ENCODE peak calls at places on chromosome 9, in six cellular contexts. S is neuronal stem cell, E is H1, N is mesenchymal stem cell, G is IMR-90, C is trophoblast cell. Z is an unnamed sample.

GRCh38 chr9:89740722-89741121 is 135.9 kb downstream of the GADD45G start:
- DNase-seq in C (no peak), E (no peak), G (no peak), N (no peak), S (no peak), Z (no peak)

GRCh38 chr9:130433168-130433946 is 11.4 kb upstream of the ASS1 start:
- DNase-seq in S (peak; percentile 64), C (peak; percentile 59), G (peak; percentile 39), N (peak; percentile 67), E (no peak), Z (peak; percentile 79)

GRCh38 chr9:94772654-94773303 is 46.3 kb downstream of the AOPEP start:
- DNase-seq in N (peak; percentile 64), C (no peak), E (no peak), G (peak; percentile 86), S (no peak), Z (no peak)

GRCh38 chr9:114929166-114929565 is 1.2 kb downstream of the TNFSF8 start:
- DNase-seq in N (no peak), S (no peak), G (no peak), E (no peak), C (no peak), Z (no peak)

GRCh38 chr9:69758001-69758730 is 1.6 kb downstream of the PTAR1 start:
- DNase-seq in N (peak; percentile 33), G (peak; percentile 46), C (no peak), E (no peak), S (no peak), Z (no peak)

GRCh38 chr9:97556721-97557605 is 55.5 kb downstream of the TMOD1 start:
- DNase-seq in S (no peak), N (no peak), E (no peak), C (no peak), G (no peak), Z (no peak)

GRCh38 chr9:91177081-91177480 is 184.6 kb downstream of the AUH start:
- DNase-seq in G (no peak), C (no peak), N (no peak), S (no peak), E (no peak), Z (no peak)

GRCh38 chr9:16207161-16207560 is 654.3 kb downstream of the CCDC171 start:
- DNase-seq in S (no peak), N (peak; percentile 18), E (no peak), G (peak; percentile 74), C (no peak), Z (no peak)

GRCh38 chr9:5375091-5375490 is 35.4 kb upstream of the RLN1 start:
- DNase-seq in C (no peak), N (no peak), E (no peak), S (no peak), G (no peak), Z (no peak)

GRCh38 chr9:37430841-37431597 is 8.5 kb downstream of the GRHPR start:
- DNase-seq in C (no peak), E (no peak), S (no peak), G (no peak), N (no peak), Z (peak; percentile 57)

GRCh38 chr9:33309903-33310302 is 19.6 kb downstream of the NFX1 start:
- DNase-seq in C (no peak), S (no peak), N (no peak), E (no peak), G (peak; percentile 45), Z (no peak)
- H3K14ac ChIP-seq in C (no peak overlapping the region), S (no peak overlapping the region), N (no peak overlapping the region), E (no peak overlapping the region), G (no peak overlapping the region), Z (no peak overlapping the region)

GRCh38 chr9:86277072-86277471 is 5.3 kb downstream of the ISCA1 start:
- DNase-seq in E (no peak), G (no peak), C (no peak), S (no peak), N (no peak), Z (no peak)

GRCh38 chr9:86280580-86280979 is 1.8 kb downstream of the ISCA1 start:
- DNase-seq in C (no peak), N (no peak), E (no peak), G (no peak), S (no peak), Z (no peak)

GRCh38 chr9:86282077-86282978 is at the start of gene ISCA1:
- DNase-seq in S (peak; percentile 95), G (peak; percentile 87), E (peak; percentile 85), N (peak; percentile 95), C (peak; percentile 95), Z (peak; percentile 97)

GRCh38 chr9:86281577-86282076 is 711 bp downstream of the ISCA1 start:
- DNase-seq in C (no peak), G (no peak), N (no peak), E (no peak), S (peak; percentile 60), Z (peak; percentile 72)

DNA sequence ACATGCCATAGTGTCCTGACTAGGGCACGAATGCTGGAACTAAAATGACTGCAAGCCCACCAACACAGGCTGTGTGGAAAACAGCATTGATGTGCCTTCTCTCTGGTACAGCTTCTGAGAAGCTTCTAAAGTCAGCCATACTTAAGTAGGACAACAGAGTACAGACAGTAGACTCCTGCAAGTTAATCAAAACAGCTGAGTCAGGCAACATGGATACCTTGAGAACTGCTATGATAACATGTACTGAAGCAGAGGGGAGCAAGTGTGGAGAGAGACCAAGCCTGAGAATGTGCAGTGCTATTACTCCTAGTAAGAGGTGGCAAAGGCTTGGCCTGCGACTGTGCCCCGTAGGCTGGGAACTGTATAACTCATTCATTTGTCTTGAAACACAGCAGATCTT is 2.5 kb downstream of the ISCA1 start:
- DNase-seq in S (no peak), N (no peak), G (no peak), E (no peak), C (no peak), Z (no peak)
- H3K14ac ChIP-seq in S (no peak overlapping the region), N (no peak overlapping the region), G (no peak overlapping the region), E (no peak overlapping the region), C (no peak overlapping the region), Z (no peak overlapping the region)

GRCh38 chr9:17863213-17863883 is 284.5 kb downstream of the SH3GL2 start:
- DNase-seq in G (no peak), S (no peak), C (no peak), N (no peak), E (no peak), Z (no peak)
- H3K14ac ChIP-seq in G (no peak overlapping the region), S (no peak overlapping the region), C (no peak overlapping the region), N (no peak overlapping the region), E (no peak overlapping the region), Z (no peak overlapping the region)

DNA sequence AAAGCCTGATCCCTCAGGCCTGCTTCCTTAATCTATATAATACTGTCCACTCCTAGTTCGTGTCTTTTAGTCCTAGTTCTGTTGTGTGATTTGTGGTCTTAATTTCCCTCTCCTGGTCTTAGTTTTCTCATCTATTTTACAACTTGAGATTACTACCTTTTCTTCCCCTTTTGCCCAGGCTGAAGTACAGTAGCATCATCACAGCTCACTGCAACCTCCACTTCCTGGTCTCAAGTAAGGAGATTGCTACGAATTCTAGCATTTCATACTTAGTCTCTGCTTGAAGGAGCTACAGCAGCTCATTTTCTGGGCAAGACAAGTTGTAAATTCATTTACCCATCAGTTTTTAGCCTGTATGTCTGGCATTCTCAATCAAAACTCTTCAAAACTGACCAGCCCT is 5.5 kb downstream of the TRIM32 start:
- DNase-seq in S (no peak), E (no peak), G (no peak), C (no peak), N (no peak), Z (no peak)
- H3K14ac ChIP-seq in S (no peak overlapping the region), E (no peak overlapping the region), G (no peak overlapping the region), C (no peak overlapping the region), N (no peak overlapping the region), Z (no peak overlapping the region)

GRCh38 chr9:125507247-125507646 is 199.8 kb downstream of the MAPKAP1 start:
- DNase-seq in C (no peak), N (no peak), G (no peak), S (no peak), E (no peak), Z (no peak)

GRCh38 chr9:125510980-125511379 is 196.0 kb downstream of the MAPKAP1 start:
- DNase-seq in S (no peak), N (no peak), G (no peak), C (no peak), E (no peak), Z (no peak)

GRCh38 chr9:125508261-125508660 is 198.7 kb downstream of the MAPKAP1 start:
- DNase-seq in C (no peak), E (no peak), N (no peak), S (no peak), G (no peak), Z (no peak)

GRCh38 chr9:125511780-125512179 is 195.2 kb downstream of the MAPKAP1 start:
- DNase-seq in N (no peak), S (no peak), C (no peak), G (no peak), E (no peak), Z (no peak)

DNA sequence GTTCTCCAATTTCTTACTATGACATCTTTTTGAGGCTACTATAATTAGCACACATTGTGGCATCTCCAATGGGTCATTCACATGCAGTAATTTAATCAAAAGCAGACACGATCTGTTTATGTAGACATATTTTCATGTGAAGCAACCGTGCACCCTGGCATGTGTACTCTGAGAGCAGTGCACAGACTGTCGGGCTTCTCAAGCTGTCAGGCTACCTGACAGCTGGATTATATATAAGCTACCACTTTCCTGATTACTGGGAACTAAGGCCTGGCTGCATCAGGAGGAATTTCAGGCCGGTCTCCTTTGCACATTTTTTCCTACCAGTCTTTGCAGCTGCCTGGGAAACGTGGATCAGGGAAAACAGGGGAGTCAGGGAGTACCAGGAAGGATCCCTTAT is 197.5 kb downstream of the MAPKAP1 start:
- DNase-seq in E (no peak), G (peak; percentile 87), N (peak; percentile 73), C (no peak), S (no peak), Z (no peak)
- H3K14ac ChIP-seq in E (no peak overlapping the region), G (peak overlapping the region; percentile 10), N (no peak overlapping the region), C (no peak overlapping the region), S (no peak overlapping the region), Z (no peak overlapping the region)

DNA sequence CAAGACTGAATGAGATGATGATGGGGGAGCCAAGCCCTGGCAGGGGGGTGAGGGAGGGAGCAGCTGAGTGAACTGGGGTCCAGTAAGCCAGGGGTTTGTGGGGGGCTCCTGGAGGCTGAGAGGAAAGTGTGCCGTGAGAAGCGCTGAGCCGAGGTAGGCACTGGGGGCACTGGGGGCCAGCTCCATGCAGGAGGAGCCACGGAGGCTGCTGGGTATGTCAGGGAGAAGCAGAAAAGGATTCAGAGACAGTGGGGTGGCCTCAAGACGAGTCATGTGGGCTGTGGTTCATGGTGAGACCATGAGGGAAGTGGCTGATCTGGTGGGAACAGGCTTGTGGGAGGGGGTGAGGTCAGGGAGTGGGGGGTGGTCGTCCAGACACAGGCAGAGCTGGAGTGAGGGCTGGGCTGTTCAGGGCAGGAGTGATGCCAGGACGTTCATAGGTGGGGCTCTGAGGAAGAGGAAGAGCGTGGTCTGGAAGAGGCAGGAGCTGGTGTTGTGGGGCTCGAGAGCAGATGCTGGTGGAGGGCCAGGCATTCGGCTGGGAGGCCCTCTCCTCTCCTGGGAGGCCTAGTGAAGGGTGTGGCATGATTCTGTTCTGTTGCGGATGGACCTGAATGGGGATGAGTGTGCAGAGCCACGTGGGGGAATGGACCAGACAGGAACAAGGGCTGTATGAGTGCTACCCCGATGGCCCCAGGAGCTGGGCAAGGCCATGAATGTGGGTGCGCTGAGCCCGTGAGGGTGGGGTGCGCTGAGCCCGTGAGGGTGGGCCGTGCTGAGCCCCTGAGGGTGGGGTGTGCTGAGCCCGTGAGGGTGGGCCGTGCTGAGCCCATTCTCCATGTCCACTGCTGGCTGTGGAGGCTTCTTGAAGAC is 92.7 kb upstream of the CACNA1B start:
- DNase-seq in G (no peak), S (no peak), N (no peak), E (no peak), C (no peak), Z (no peak)
- H3K14ac ChIP-seq in G (no peak overlapping the region), S (no peak overlapping the region), N (no peak overlapping the region), E (no peak overlapping the region), C (no peak overlapping the region), Z (no peak overlapping the region)